ENCODE peak calls at places on chromosomes 1 and 21, in seven cellular contexts. I, W, Z, E, S, M and A are unnamed samples.

GRCh38 chr1:2204384-2205190 is 10.0 kb upstream of the FAAP20 start:
- DNase-seq in S (no peak), I (peak; percentile 89), E (no peak), W (peak; percentile 55), Z (no peak), M (peak; percentile 89), A (peak; percentile 93)

GRCh38 chr1:229892515-229893117 is 174.4 kb upstream of the GALNT2 start:
- DNase-seq in M (no peak), W (no peak), S (no peak), E (no peak), Z (peak; percentile 2), I (no peak), A (no peak)

GRCh38 chr1:207284209-207284892 is 37.1 kb upstream of the CD55 start:
- DNase-seq in Z (no peak), S (no peak), M (no peak), E (no peak), I (no peak), W (no peak), A (no peak)

GRCh38 chr21:30146558-30147282 is 19.9 kb downstream of the CLDN17 start:
- DNase-seq in S (no peak), I (no peak), W (no peak), E (no peak), Z (no peak), M (no peak), A (no peak)

GRCh38 chr1:178575611-178576331 is 62.9 kb downstream of the TEX35 start:
- DNase-seq in S (no peak), W (no peak), M (no peak), Z (no peak), I (no peak), E (no peak), A (no peak)

GRCh38 chr1:86247553-86248279 is 91.1 kb upstream of the COL24A1 start:
- DNase-seq in E (no peak), Z (no peak), M (no peak), W (peak; percentile 14), S (no peak), I (no peak), A (no peak)

GRCh38 chr1:25661043-25661807 is 44.6 kb downstream of the MAN1C1 start:
- DNase-seq in W (no peak), E (no peak), S (no peak), M (no peak), I (no peak), Z (no peak), A (no peak)

GRCh38 chr21:44199448-44199847 is 41.3 kb downstream of the ICOSLG start:
- DNase-seq in W (no peak), Z (no peak), E (no peak), I (no peak), M (no peak), S (no peak), A (peak; percentile 30)

GRCh38 chr1:30323841-30324240 is 399.5 kb downstream of the MATN1 start:
- DNase-seq in Z (no peak), S (no peak), I (no peak), E (no peak), W (no peak), M (no peak), A (peak; percentile 15)

GRCh38 chr1:9729523-9729922 is 78.0 kb downstream of the PIK3CD start:
- DNase-seq in E (no peak), I (no peak), M (no peak), W (no peak), Z (no peak), S (no peak), A (no peak)

GRCh38 chr21:43364851-43365424 is 62.0 kb downstream of the SIK1 start:
- DNase-seq in I (no peak), E (no peak), M (no peak), W (no peak), Z (no peak), S (no peak), A (no peak)

GRCh38 chr1:39925727-39926342 is 24.1 kb upstream of the MYCL start:
- DNase-seq in I (no peak), S (no peak), W (no peak), Z (no peak), M (no peak), E (no peak), A (no peak)

GRCh38 chr1:43512133-43512532 is 18.6 kb upstream of the PTPRF start:
- DNase-seq in E (no peak), W (no peak), I (no peak), M (no peak), Z (no peak), S (no peak), A (no peak)

GRCh38 chr1:100722211-100722610 is 2.7 kb downstream of the VCAM1 start:
- DNase-seq in I (no peak), Z (no peak), M (no peak), E (no peak), S (no peak), W (no peak), A (no peak)

GRCh38 chr21:14942801-14943490 is 121.9 kb downstream of the NRIP1 start:
- DNase-seq in I (no peak), E (no peak), M (no peak), W (no peak), Z (no peak), S (no peak), A (no peak)

GRCh38 chr21:28294046-28294445 is 698.6 kb downstream of the LTN1 start:
- DNase-seq in E (no peak), I (no peak), Z (no peak), M (no peak), S (no peak), W (no peak), A (no peak)

GRCh38 chr1:168974611-168975010 is 131.9 kb upstream of the ATP1B1 start:
- DNase-seq in I (no peak), W (no peak), E (no peak), M (no peak), Z (no peak), S (no peak), A (no peak)

GRCh38 chr1:155759966-155760630 is 71.2 kb downstream of the DAP3 start:
- DNase-seq in M (no peak), I (no peak), E (no peak), S (no peak), W (no peak), Z (no peak), A (no peak)

GRCh38 chr1:167135281-167135840 is 41.5 kb downstream of the STYXL2 start:
- DNase-seq in W (no peak), I (no peak), M (no peak), S (no peak), E (no peak), Z (no peak), A (no peak)

GRCh38 chr1:182192215-182192614 is 130.7 kb upstream of the ZNF648 start:
- DNase-seq in W (no peak), S (no peak), I (no peak), Z (no peak), M (no peak), E (no peak), A (no peak)

GRCh38 chr1:153310526-153310925 is 2.2 kb downstream of the PGLYRP3 start:
- DNase-seq in W (no peak), M (no peak), I (no peak), Z (no peak), E (no peak), S (no peak), A (no peak)

GRCh38 chr1:87684194-87684593 is 355.5 kb downstream of the LMO4 start:
- DNase-seq in E (no peak), W (no peak), Z (no peak), I (peak; percentile 26), S (no peak), M (no peak), A (no peak)

GRCh38 chr1:150212070-150212469 is 23.8 kb downstream of the ANP32E start:
- DNase-seq in E (no peak), W (no peak), S (no peak), M (no peak), Z (no peak), I (no peak), A (no peak)

GRCh38 chr1:204223129-204223860 is 9.5 kb upstream of the GOLT1A start:
- DNase-seq in M (no peak), Z (no peak), W (no peak), I (no peak), S (no peak), E (no peak), A (no peak)

GRCh38 chr1:150596095-150596892 is 16.9 kb upstream of the MCL1 start:
- DNase-seq in I (no peak), W (no peak), M (no peak), Z (no peak), E (no peak), S (peak; percentile 18), A (no peak)

GRCh38 chr1:80375662-80376061 is 1369.1 kb upstream of the ADGRL4 start:
- DNase-seq in M (no peak), Z (no peak), S (no peak), I (no peak), E (no peak), W (peak; percentile 23), A (no peak)

GRCh38 chr1:152182942-152183341 is 23.9 kb upstream of the RPTN start:
- DNase-seq in E (no peak), S (no peak), M (no peak), W (peak; percentile 78), I (no peak), Z (no peak), A (no peak)

GRCh38 chr1:200410566-200410878 is 686 bp upstream of the ZNF281 start:
- DNase-seq in E (no peak), Z (no peak), S (no peak), I (no peak), W (no peak), M (no peak), A (no peak)

GRCh38 chr1:61605607-61606321 is 119.2 kb downstream of the TM2D1 start:
- DNase-seq in Z (no peak), S (no peak), W (no peak), E (no peak), M (no peak), I (no peak), A (no peak)

GRCh38 chr1:219900201-219900600 is 28.2 kb downstream of the SLC30A10 start:
- DNase-seq in E (no peak), S (no peak), Z (no peak), I (no peak), M (no peak), W (peak; percentile 8), A (no peak)

GRCh38 chr21:39670741-39671140 is 58.0 kb downstream of the B3GALT5 start:
- DNase-seq in W (no peak), I (no peak), Z (no peak), S (no peak), M (no peak), E (no peak), A (no peak)

GRCh38 chr1:48889088-48889487 is 112.4 kb upstream of the BEND5 start:
- DNase-seq in S (no peak), I (no peak), M (no peak), E (no peak), Z (no peak), W (no peak), A (no peak)

GRCh38 chr1:79128726-79129125 is 122.2 kb upstream of the ADGRL4 start:
- DNase-seq in E (no peak), Z (no peak), W (peak; percentile 79), S (no peak), I (no peak), M (no peak), A (no peak)

GRCh38 chr1:39497570-39497969 is 6.1 kb downstream of the BMP8A start:
- DNase-seq in Z (no peak), E (no peak), S (no peak), I (no peak), M (no peak), W (no peak), A (no peak)

GRCh38 chr1:921011-921837 is 2.5 kb upstream of the SAMD11 start:
- DNase-seq in W (no peak), I (peak; percentile 80), M (peak; percentile 24), E (no peak), Z (no peak), S (peak; percentile 37), A (no peak)

GRCh38 chr1:56965916-56966697 is at the start of gene C8B:
- DNase-seq in M (no peak), W (no peak), E (no peak), Z (no peak), I (no peak), S (no peak), A (no peak)